ENCODE peak calls at places on chromosomes 3 and 15, in four cellular contexts. U, F, P and I are unnamed samples. For H3K9me3, the result is how much of the 10 kb centered on the place peaks cover.

GRCh38 chr3:25442486-25442885 is 14.4 kb downstream of the RARB start:
- DNase-seq in U (no peak), F (no peak), P (no peak), I (no peak)

GRCh38 chr3:161989012-161989411 is 492.4 kb downstream of the OTOL1 start:
- DNase-seq in U (no peak), F (no peak), P (no peak), I (no peak)

GRCh38 chr3:58217209-58217811 is 6.5 kb upstream of the DNASE1L3 start:
- DNase-seq in U (peak), F (peak), P (peak), I (peak)

GRCh38 chr3:157423337-157423736 is 13.3 kb upstream of the PTX3 start:
- DNase-seq in U (no peak), F (no peak), P (no peak), I (no peak)

GRCh38 chr3:98846101-98846500 is 55.4 kb downstream of the DCBLD2 start:
- DNase-seq in U (no peak), F (no peak), P (no peak), I (no peak)

GRCh38 chr15:95563634-95564033 is 766.9 kb upstream of the NR2F2 start:
- DNase-seq in U (peak), F (no peak), P (no peak), I (no peak)

GRCh38 chr3:127404614-127405598 is 117.1 kb upstream of the PRR20G start:
- DNase-seq in U (no peak), F (no peak), P (no peak), I (no peak)

GRCh38 chr15:82045179-82045891 is 483 bp downstream of the MEX3B start:
- DNase-seq in U (no peak), F (peak), P (peak), I (no peak)

GRCh38 chr15:77840962-77841361 is 208.2 kb upstream of the LINGO1 start:
- DNase-seq in U (peak), F (no peak), P (no peak), I (no peak)

GRCh38 chr3:192079098-192079497 is 618.1 kb downstream of the PYDC2 start:
- DNase-seq in U (no peak), F (no peak), P (no peak), I (no peak)

GRCh38 chr3:142216321-142216720 is 9.1 kb downstream of the GK5 start:
- DNase-seq in U (no peak), F (no peak), P (no peak), I (no peak)

GRCh38 chr15:73800662-73801345 is 47.7 kb upstream of the INSYN1 start:
- DNase-seq in U (no peak), F (no peak), P (no peak), I (no peak)

GRCh38 chr3:53890726-53891499 is 746 bp downstream of the SELENOK start:
- DNase-seq in U (no peak), F (no peak), P (peak), I (peak)

GRCh38 chr3:4232798-4233197 is 70.4 kb upstream of the SETMAR start:
- DNase-seq in U (no peak), F (no peak), P (no peak), I (no peak)

GRCh38 chr3:42755681-42756578 is 17.1 kb downstream of the CCDC13 start:
- DNase-seq in U (no peak), F (no peak), P (peak), I (no peak)

GRCh38 chr15:41564286-41564959 is 5.4 kb downstream of the TYRO3 start:
- DNase-seq in U (no peak), F (no peak), P (no peak), I (no peak)

GRCh38 chr3:134991472-134992010 is 196.5 kb downstream of the EPHB1 start:
- DNase-seq in U (no peak), F (no peak), P (no peak), I (no peak)

GRCh38 chr3:24226402-24226801 is 268.2 kb downstream of the THRB start:
- DNase-seq in U (no peak), F (no peak), P (no peak), I (no peak)

GRCh38 chr3:185549111-185549510 is 3.3 kb downstream of the LIPH start:
- DNase-seq in U (peak), F (no peak), P (no peak), I (no peak)

GRCh38 chr3:136819784-136820640 is 1.1 kb downstream of the SLC35G2 start:
- DNase-seq in U (peak), F (peak), P (peak), I (no peak)

GRCh38 chr3:189641776-189642175 is 10.6 kb downstream of the TP63 start:
- DNase-seq in U (peak), F (no peak), P (no peak), I (no peak)

GRCh38 chr3:17846466-17846865 is 104.0 kb upstream of the TBC1D5 start:
- DNase-seq in U (no peak), F (no peak), P (no peak), I (no peak)

GRCh38 chr3:194870394-194871110 is 184.9 kb downstream of the FAM43A start:
- DNase-seq in U (peak), F (no peak), P (peak), I (no peak)

GRCh38 chr3:108404409-108404808 is 106.0 kb downstream of the MYH15 start:
- DNase-seq in U (no peak), F (no peak), P (no peak), I (no peak)

GRCh38 chr15:48244923-48245322 is 38.8 kb downstream of the SLC12A1 start:
- DNase-seq in U (no peak), F (no peak), P (no peak), I (no peak)

GRCh38 chr15:61000276-61000675 is 228.8 kb downstream of the RORA start:
- DNase-seq in U (no peak), F (no peak), P (no peak), I (no peak)

GRCh38 chr3:187986514-187986934 is 167.4 kb upstream of the LPP start:
- DNase-seq in U (peak), F (no peak), P (no peak), I (no peak)

GRCh38 chr3:22439626-22440025 is 688.6 kb upstream of the ZNF385D start:
- DNase-seq in U (no peak), F (no peak), P (no peak), I (no peak)

GRCh38 chr15:83106994-83107840 is at the start of gene TM6SF1:
- DNase-seq in U (no peak), F (peak), P (no peak), I (no peak)
- H3K4me3 ChIP-seq in U (no peak), F (peak), P (peak), I (peak)

GRCh38 chr15:35979608-35980007 is 433.6 kb upstream of the DPH6 start:
- DNase-seq in U (no peak), F (no peak), P (no peak), I (no peak)
- H3K9me3 ChIP-seq in U (under half), F (under half), P (under half), I (under half)

DNA sequence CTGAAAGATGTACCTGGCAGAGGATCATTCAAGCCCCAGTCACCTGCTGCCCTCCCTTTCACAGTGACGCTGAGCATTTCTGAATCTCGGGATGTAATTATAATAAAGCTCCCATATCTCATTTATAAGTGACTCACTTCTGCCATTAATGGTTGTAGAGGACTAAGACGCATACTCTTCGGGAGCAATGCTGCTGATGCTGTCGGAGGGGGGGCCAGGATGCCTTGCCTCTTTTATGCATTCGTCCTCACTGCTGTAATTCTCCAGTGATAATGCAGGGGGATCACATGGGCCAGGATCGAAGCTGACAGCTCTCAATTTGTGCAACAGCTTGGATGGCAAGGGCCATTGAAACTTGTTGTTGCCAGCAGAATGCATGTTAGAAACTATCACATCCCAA is 3.1 kb downstream of the HRH1 start:
- DNase-seq in U (no peak), F (no peak), P (no peak), I (no peak)
- H3K4me3 ChIP-seq in U (no peak), F (no peak), P (no peak), I (no peak)

GRCh38 chr15:91275844-91276243 is 175.8 kb downstream of the SV2B start:
- DNase-seq in U (no peak), F (no peak), P (no peak), I (no peak)

GRCh38 chr15:91265431-91265940 is 165.4 kb downstream of the SV2B start:
- DNase-seq in U (no peak), F (no peak), P (no peak), I (no peak)

GRCh38 chr15:91271565-91272153 is 171.6 kb downstream of the SV2B start:
- DNase-seq in U (no peak), F (no peak), P (peak), I (peak)

GRCh38 chr15:91268510-91268909 is 168.5 kb downstream of the SV2B start:
- DNase-seq in U (no peak), F (no peak), P (no peak), I (no peak)

DNA sequence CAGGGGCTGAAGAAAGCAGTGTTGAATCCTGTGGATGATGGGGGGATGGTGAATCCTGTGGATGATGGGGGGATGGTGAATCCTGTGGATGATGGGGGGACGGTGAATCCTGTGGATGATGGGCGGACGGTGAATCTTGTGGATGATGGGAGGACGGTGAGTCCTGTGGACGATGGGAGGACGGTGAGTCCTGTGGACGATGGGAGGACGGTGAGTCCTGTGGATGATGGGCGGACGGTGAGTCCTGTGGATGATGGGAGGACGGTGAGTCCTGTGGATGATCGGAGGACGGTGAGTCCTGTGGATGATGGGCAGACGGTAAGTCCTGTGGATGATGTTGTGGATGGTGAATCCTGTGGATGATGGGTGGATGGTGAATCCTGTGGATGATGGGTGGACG is 170.7 kb downstream of the SV2B start:
- DNase-seq in U (no peak), F (no peak), P (no peak), I (no peak)
- H3K9me3 ChIP-seq in U (under half), F (under half), P (under half), I (under half)

DNA sequence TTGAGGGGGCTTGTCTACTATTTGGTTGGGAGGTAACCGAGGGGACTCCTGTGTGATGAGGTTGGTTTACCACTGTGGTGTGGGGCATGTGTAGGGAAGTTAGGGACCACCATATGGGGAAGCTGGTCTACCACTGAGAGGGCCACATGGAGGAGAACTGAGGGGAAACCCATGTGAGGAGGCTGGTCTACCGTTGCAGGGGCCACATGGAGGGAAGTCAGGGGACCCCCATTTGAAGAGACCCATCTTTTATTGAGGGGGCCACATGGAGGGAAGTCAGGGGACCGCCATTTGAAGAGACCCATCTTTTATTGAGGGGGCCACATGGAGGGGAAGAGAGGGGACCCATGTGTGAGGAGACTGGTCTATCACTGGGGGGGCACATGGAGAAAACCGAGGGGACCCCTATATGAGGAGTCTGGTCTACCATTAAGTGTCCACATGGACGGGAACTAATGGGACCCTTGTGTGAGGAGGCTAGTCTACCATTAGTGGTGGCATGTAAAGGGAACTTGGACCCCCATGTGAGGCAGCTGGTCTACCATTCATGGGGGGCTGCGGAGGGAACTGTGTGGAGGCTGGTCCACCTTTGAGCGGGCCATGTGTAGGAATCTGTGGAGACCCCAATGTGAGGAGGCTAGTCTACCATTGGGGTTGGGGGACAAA is 165.5 kb downstream of the FBLN2 start:
- DNase-seq in U (no peak), F (no peak), P (no peak), I (no peak)
- H3K4me3 ChIP-seq in U (no peak), F (no peak), P (no peak), I (no peak)

DNA sequence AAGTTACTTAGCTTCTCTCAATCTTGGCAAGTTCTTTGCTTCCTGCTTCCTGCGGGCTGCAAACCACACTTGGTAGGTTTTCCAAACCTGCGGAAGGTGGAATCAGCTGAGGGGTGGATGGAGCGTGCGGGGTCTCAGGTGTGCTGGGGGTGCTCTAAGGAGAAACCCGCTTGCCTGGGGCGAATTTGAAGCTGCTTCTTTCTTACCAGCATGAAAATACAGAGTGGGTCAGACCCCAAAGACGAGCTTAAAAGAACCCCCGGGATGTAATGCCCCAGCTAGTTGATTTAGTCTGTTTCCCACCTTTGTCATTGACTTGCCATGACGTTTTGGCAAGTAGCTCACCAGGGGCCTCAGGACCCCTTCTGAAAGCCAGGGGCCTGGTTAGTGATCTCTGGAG is 28.8 kb upstream of the CORO2B start:
- DNase-seq in U (no peak), F (no peak), P (no peak), I (no peak)
- H3K9me3 ChIP-seq in U (under half), F (under half), P (under half), I (under half)